ENCODE peak calls at places on chromosomes 4 and X, in four cellular contexts. G is ELR, C is NT2/D1, W is epithelial cell of prostate. E is an unnamed sample.

GRCh38 chr4:141768954-141769353 is 132.6 kb downstream of the IL15 start:
- DNase-seq in G (peak), C (no peak), W (no peak), E (no peak)

GRCh38 chrX:70398899-70399298 is 24.2 kb upstream of the GDPD2 start:
- DNase-seq in G (no peak), C (no peak), W (no peak), E (no peak)

GRCh38 chr4:42048394-42048793 is 58.1 kb downstream of the SLC30A9 start:
- DNase-seq in G (peak), C (no peak), W (peak), E (no peak)

GRCh38 chrX:28472926-28473325 is 114.3 kb upstream of the IL1RAPL1 start:
- DNase-seq in G (no peak), C (no peak), W (no peak), E (no peak)

GRCh38 chr4:154741877-154742851 is 1.6 kb upstream of the LRAT start:
- DNase-seq in G (peak), C (peak), W (no peak), E (peak)

GRCh38 chrX:10620121-10620699 is at the start of gene MID1:
- DNase-seq in G (peak), C (peak), W (no peak), E (peak)

GRCh38 chr4:174066806-174067205 is 216.7 kb downstream of the FBXO8 start:
- DNase-seq in G (no peak), C (no peak), W (no peak), E (no peak)

GRCh38 chr4:891747-892146 is 40.4 kb downstream of the GAK start:
- DNase-seq in G (peak), C (peak), W (no peak), E (peak)

GRCh38 chr4:48841045-48841827 is 10.3 kb downstream of the OCIAD1 start:
- DNase-seq in G (no peak), C (no peak), W (no peak), E (no peak)

GRCh38 chr4:163701915-163702314 is 207.4 kb downstream of the TMA16 start:
- DNase-seq in G (peak), C (no peak), W (no peak), E (no peak)

GRCh38 chr4:94216394-94216793 is 8.7 kb downstream of the SMARCAD1 start:
- DNase-seq in G (no peak), C (no peak), W (no peak), E (no peak)

GRCh38 chr4:62402088-62402806 is 1202.1 kb downstream of the ADGRL3 start:
- DNase-seq in G (peak), C (no peak), W (no peak), E (no peak)

GRCh38 chrX:129599499-129599898 is 55.3 kb downstream of the APLN start:
- DNase-seq in G (no peak), C (no peak), W (peak), E (no peak)

GRCh38 chr4:54802336-54802735 is 144.6 kb downstream of the KIT start:
- DNase-seq in G (no peak), C (no peak), W (no peak), E (no peak)

GRCh38 chr4:48041535-48042137 is 25.1 kb downstream of the NIPAL1 start:
- DNase-seq in G (no peak), C (no peak), W (no peak), E (no peak)

GRCh38 chr4:158722291-158722916 is 792 bp downstream of the PPID start:
- DNase-seq in G (peak), C (no peak), W (no peak), E (peak)

E was measured in endodermal cell.